ENCODE peak calls at places on chromosomes 4 and X, in nine cellular contexts. One of them, this sample, is unnamed.

GRCh38 chr4:113732-114131 is 10.6 kb upstream of the ZNF718 start:
- DNase-seq in colonic mucosa: no peak
- DNase-seq in hypothalamus: no peak
- DNase-seq in stromal cell of bone marrow: no peak
- DNase-seq in midbrain: no peak
- DNase-seq in Right ventricle myocardium superior: no peak
- DNase-seq in fibroblast of gingiva: no peak
- DNase-seq in NCI-H2107: no peak
- DNase-seq in uterus: no peak
- DNase-seq in this sample: no peak

GRCh38 chr4:183563874-183564273 is 59.0 kb downstream of the ING2 start:
- DNase-seq in stromal cell of bone marrow: peak; percentile 39
- DNase-seq in uterus: no peak
- DNase-seq in NCI-H2107: no peak
- DNase-seq in colonic mucosa: no peak
- DNase-seq in hypothalamus: no peak
- DNase-seq in Right ventricle myocardium superior: no peak
- DNase-seq in midbrain: peak; percentile 51
- DNase-seq in fibroblast of gingiva: no peak
- DNase-seq in this sample: peak; percentile 65

GRCh38 chrX:13194291-13195103 is 125.4 kb downstream of the ATXN3L start:
- DNase-seq in colonic mucosa: no peak
- DNase-seq in fibroblast of gingiva: no peak
- DNase-seq in Right ventricle myocardium superior: no peak
- DNase-seq in hypothalamus: no peak
- DNase-seq in NCI-H2107: peak; percentile 34
- DNase-seq in uterus: no peak
- DNase-seq in stromal cell of bone marrow: no peak
- DNase-seq in midbrain: no peak
- DNase-seq in this sample: peak; percentile 8

GRCh38 chr4:16205298-16206164 is 20.7 kb downstream of the TAPT1 start:
- DNase-seq in hypothalamus: no peak
- DNase-seq in NCI-H2107: peak; percentile 29
- DNase-seq in fibroblast of gingiva: no peak
- DNase-seq in stromal cell of bone marrow: no peak
- DNase-seq in colonic mucosa: no peak
- DNase-seq in uterus: no peak
- DNase-seq in midbrain: no peak
- DNase-seq in Right ventricle myocardium superior: no peak
- DNase-seq in this sample: no peak

GRCh38 chr4:7244343-7244680 is 52.0 kb downstream of the SORCS2 start:
- DNase-seq in NCI-H2107: no peak
- DNase-seq in Right ventricle myocardium superior: no peak
- DNase-seq in colonic mucosa: no peak
- DNase-seq in hypothalamus: peak; percentile 63
- DNase-seq in stromal cell of bone marrow: no peak
- DNase-seq in midbrain: peak; percentile 59
- DNase-seq in uterus: no peak
- DNase-seq in fibroblast of gingiva: no peak
- DNase-seq in this sample: no peak

GRCh38 chr4:184713887-184714286 is 20.0 kb downstream of the CENPU start:
- DNase-seq in hypothalamus: no peak
- DNase-seq in stromal cell of bone marrow: no peak
- DNase-seq in colonic mucosa: no peak
- DNase-seq in midbrain: no peak
- DNase-seq in Right ventricle myocardium superior: no peak
- DNase-seq in fibroblast of gingiva: no peak
- DNase-seq in uterus: no peak
- DNase-seq in NCI-H2107: no peak
- DNase-seq in this sample: no peak

GRCh38 chrX:123860983-123861382 is 1.1 kb downstream of the XIAP start:
- DNase-seq in midbrain: no peak
- DNase-seq in colonic mucosa: no peak
- DNase-seq in fibroblast of gingiva: peak; percentile 13
- DNase-seq in NCI-H2107: no peak
- DNase-seq in stromal cell of bone marrow: no peak
- DNase-seq in hypothalamus: no peak
- DNase-seq in uterus: no peak
- DNase-seq in Right ventricle myocardium superior: no peak
- DNase-seq in this sample: no peak

GRCh38 chrX:71556026-71556425 is 22.2 kb upstream of the GCNA start:
- DNase-seq in colonic mucosa: no peak
- DNase-seq in hypothalamus: no peak
- DNase-seq in fibroblast of gingiva: no peak
- DNase-seq in Right ventricle myocardium superior: no peak
- DNase-seq in NCI-H2107: no peak
- DNase-seq in midbrain: no peak
- DNase-seq in uterus: no peak
- DNase-seq in stromal cell of bone marrow: no peak
- DNase-seq in this sample: no peak

GRCh38 chrX:5646818-5647217 is 581.8 kb downstream of the NLGN4X start:
- DNase-seq in fibroblast of gingiva: no peak
- DNase-seq in hypothalamus: no peak
- DNase-seq in stromal cell of bone marrow: no peak
- DNase-seq in midbrain: no peak
- DNase-seq in Right ventricle myocardium superior: no peak
- DNase-seq in NCI-H2107: no peak
- DNase-seq in uterus: no peak
- DNase-seq in colonic mucosa: no peak
- DNase-seq in this sample: no peak

GRCh38 chr4:56653461-56654237 is 27.4 kb downstream of the HOPX start:
- DNase-seq in colonic mucosa: no peak
- DNase-seq in uterus: no peak
- DNase-seq in NCI-H2107: no peak
- DNase-seq in fibroblast of gingiva: no peak
- DNase-seq in stromal cell of bone marrow: no peak
- DNase-seq in Right ventricle myocardium superior: no peak
- DNase-seq in hypothalamus: no peak
- DNase-seq in midbrain: no peak
- DNase-seq in this sample: no peak

GRCh38 chr4:106763044-106763443 is 273.1 kb downstream of the DKK2 start:
- DNase-seq in fibroblast of gingiva: peak; percentile 56
- DNase-seq in stromal cell of bone marrow: peak; percentile 10
- DNase-seq in Right ventricle myocardium superior: no peak
- DNase-seq in hypothalamus: no peak
- DNase-seq in uterus: no peak
- DNase-seq in midbrain: no peak
- DNase-seq in colonic mucosa: no peak
- DNase-seq in NCI-H2107: no peak
- DNase-seq in this sample: no peak

GRCh38 chrX:49155243-49155899 is 7.2 kb upstream of the MAGIX start:
- DNase-seq in uterus: peak; percentile 73
- DNase-seq in fibroblast of gingiva: peak; percentile 59
- DNase-seq in Right ventricle myocardium superior: no peak
- DNase-seq in colonic mucosa: peak; percentile 81
- DNase-seq in stromal cell of bone marrow: no peak
- DNase-seq in hypothalamus: no peak
- DNase-seq in midbrain: no peak
- DNase-seq in NCI-H2107: peak; percentile 50
- DNase-seq in this sample: peak; percentile 50

GRCh38 chr4:30875659-30876269 is 155.6 kb downstream of the PCDH7 start:
- DNase-seq in midbrain: no peak
- DNase-seq in stromal cell of bone marrow: no peak
- DNase-seq in uterus: no peak
- DNase-seq in Right ventricle myocardium superior: no peak
- DNase-seq in fibroblast of gingiva: no peak
- DNase-seq in NCI-H2107: no peak
- DNase-seq in colonic mucosa: no peak
- DNase-seq in hypothalamus: no peak
- DNase-seq in this sample: no peak

GRCh38 chr4:156374069-156374468 is 420.4 kb upstream of the CTSO start:
- DNase-seq in NCI-H2107: no peak
- DNase-seq in Right ventricle myocardium superior: no peak
- DNase-seq in hypothalamus: no peak
- DNase-seq in midbrain: no peak
- DNase-seq in stromal cell of bone marrow: no peak
- DNase-seq in colonic mucosa: no peak
- DNase-seq in uterus: peak; percentile 30
- DNase-seq in fibroblast of gingiva: no peak
- DNase-seq in this sample: no peak

GRCh38 chr4:1175635-1176229 is 3.3 kb upstream of the SPON2 start:
- DNase-seq in fibroblast of gingiva: no peak
- DNase-seq in hypothalamus: no peak
- DNase-seq in NCI-H2107: no peak
- DNase-seq in midbrain: no peak
- DNase-seq in Right ventricle myocardium superior: no peak
- DNase-seq in colonic mucosa: no peak
- DNase-seq in stromal cell of bone marrow: no peak
- DNase-seq in uterus: no peak
- DNase-seq in this sample: no peak

GRCh38 chr4:55318135-55318534 is 27.9 kb upstream of the SRD5A3 start:
- DNase-seq in colonic mucosa: no peak
- DNase-seq in fibroblast of gingiva: peak; percentile 7
- DNase-seq in NCI-H2107: no peak
- DNase-seq in stromal cell of bone marrow: peak; percentile 16
- DNase-seq in uterus: peak; percentile 28
- DNase-seq in hypothalamus: no peak
- DNase-seq in midbrain: no peak
- DNase-seq in Right ventricle myocardium superior: no peak
- DNase-seq in this sample: no peak

GRCh38 chr4:186946682-186947294 is 223.1 kb upstream of the FAT1 start:
- DNase-seq in colonic mucosa: peak; percentile 75
- DNase-seq in Right ventricle myocardium superior: no peak
- DNase-seq in stromal cell of bone marrow: no peak
- DNase-seq in uterus: no peak
- DNase-seq in midbrain: no peak
- DNase-seq in fibroblast of gingiva: peak; percentile 18
- DNase-seq in hypothalamus: no peak
- DNase-seq in NCI-H2107: no peak
- DNase-seq in this sample: peak; percentile 62

GRCh38 chr4:71063711-71064110 is 70.3 kb downstream of the DCK start:
- DNase-seq in hypothalamus: no peak
- DNase-seq in uterus: no peak
- DNase-seq in stromal cell of bone marrow: no peak
- DNase-seq in Right ventricle myocardium superior: no peak
- DNase-seq in fibroblast of gingiva: no peak
- DNase-seq in midbrain: no peak
- DNase-seq in colonic mucosa: no peak
- DNase-seq in NCI-H2107: no peak
- DNase-seq in this sample: no peak

GRCh38 chrX:150574824-150575409 is 6.5 kb downstream of the MTM1 start:
- DNase-seq in hypothalamus: no peak
- DNase-seq in NCI-H2107: no peak
- DNase-seq in stromal cell of bone marrow: no peak
- DNase-seq in fibroblast of gingiva: no peak
- DNase-seq in Right ventricle myocardium superior: no peak
- DNase-seq in uterus: no peak
- DNase-seq in midbrain: no peak
- DNase-seq in colonic mucosa: no peak
- DNase-seq in this sample: no peak

GRCh38 chrX:27675493-27675892 is 85.3 kb downstream of the DCAF8L2 start:
- DNase-seq in NCI-H2107: no peak
- DNase-seq in stromal cell of bone marrow: no peak
- DNase-seq in Right ventricle myocardium superior: no peak
- DNase-seq in hypothalamus: no peak
- DNase-seq in fibroblast of gingiva: no peak
- DNase-seq in uterus: no peak
- DNase-seq in colonic mucosa: no peak
- DNase-seq in midbrain: no peak
- DNase-seq in this sample: peak; percentile 68

GRCh38 chr4:98728433-98728832 is 70.0 kb upstream of the TSPAN5 start:
- DNase-seq in midbrain: no peak
- DNase-seq in Right ventricle myocardium superior: no peak
- DNase-seq in hypothalamus: no peak
- DNase-seq in fibroblast of gingiva: peak; percentile 13
- DNase-seq in stromal cell of bone marrow: peak; percentile 19
- DNase-seq in uterus: peak; percentile 16
- DNase-seq in colonic mucosa: no peak
- DNase-seq in NCI-H2107: no peak
- DNase-seq in this sample: peak; percentile 66

GRCh38 chr4:947491-947971 is 15.3 kb downstream of the TMEM175 start:
- DNase-seq in fibroblast of gingiva: no peak
- DNase-seq in midbrain: no peak
- DNase-seq in colonic mucosa: no peak
- DNase-seq in NCI-H2107: no peak
- DNase-seq in hypothalamus: no peak
- DNase-seq in stromal cell of bone marrow: no peak
- DNase-seq in uterus: no peak
- DNase-seq in Right ventricle myocardium superior: peak; percentile 28
- DNase-seq in this sample: no peak

GRCh38 chrX:120840826-120841225 is 34.8 kb downstream of the CT47B1 start:
- DNase-seq in stromal cell of bone marrow: no peak
- DNase-seq in fibroblast of gingiva: peak; percentile 39
- DNase-seq in midbrain: no peak
- DNase-seq in colonic mucosa: no peak
- DNase-seq in Right ventricle myocardium superior: no peak
- DNase-seq in uterus: no peak
- DNase-seq in hypothalamus: no peak
- DNase-seq in NCI-H2107: no peak
- DNase-seq in this sample: no peak

GRCh38 chr4:140777894-140778293 is 21.7 kb upstream of the TBC1D9 start:
- DNase-seq in stromal cell of bone marrow: no peak
- DNase-seq in uterus: no peak
- DNase-seq in fibroblast of gingiva: no peak
- DNase-seq in Right ventricle myocardium superior: no peak
- DNase-seq in hypothalamus: no peak
- DNase-seq in midbrain: no peak
- DNase-seq in NCI-H2107: no peak
- DNase-seq in colonic mucosa: no peak
- DNase-seq in this sample: no peak

GRCh38 chr4:62923783-62924182 is 1485.5 kb downstream of the TECRL start:
- DNase-seq in stromal cell of bone marrow: no peak
- DNase-seq in hypothalamus: no peak
- DNase-seq in NCI-H2107: no peak
- DNase-seq in uterus: no peak
- DNase-seq in fibroblast of gingiva: no peak
- DNase-seq in colonic mucosa: no peak
- DNase-seq in midbrain: no peak
- DNase-seq in Right ventricle myocardium superior: no peak
- DNase-seq in this sample: no peak

GRCh38 chr4:26176621-26177121 is 144.1 kb upstream of the RBPJ start:
- DNase-seq in fibroblast of gingiva: peak; percentile 35
- DNase-seq in stromal cell of bone marrow: peak; percentile 63
- DNase-seq in uterus: no peak
- DNase-seq in NCI-H2107: no peak
- DNase-seq in hypothalamus: no peak
- DNase-seq in colonic mucosa: no peak
- DNase-seq in Right ventricle myocardium superior: peak; percentile 49
- DNase-seq in midbrain: no peak
- DNase-seq in this sample: no peak